ENCODE peak calls at places on chromosomes 4 and X, in seven cellular contexts. B, I, D, J, E, U and H are unnamed samples.

GRCh38 chr4:83393908-83394307 is 59.3 kb upstream of the HPSE start:
- DNase-seq in D (no peak), U (no peak), E (no peak), B (no peak), I (no peak), J (no peak), H (no peak)

GRCh38 chr4:31175242-31175910 is 455.2 kb downstream of the PCDH7 start:
- DNase-seq in D (no peak), I (no peak), U (no peak), E (no peak), J (no peak), B (no peak), H (no peak)

GRCh38 chr4:74311696-74312313 is 3.5 kb downstream of the EPGN start:
- DNase-seq in E (no peak), I (peak), J (no peak), D (no peak), B (peak), U (peak), H (peak)

GRCh38 chr4:85498068-85498733 is 23.3 kb downstream of the ARHGAP24 start:
- DNase-seq in D (no peak), J (no peak), B (peak), E (no peak), I (peak), U (peak), H (peak)

GRCh38 chr4:152220201-152220666 is 315.7 kb downstream of the FBXW7 start:
- DNase-seq in B (peak), U (no peak), J (no peak), D (no peak), E (no peak), I (no peak), H (no peak)

GRCh38 chr4:37715889-37716402 is 29.8 kb upstream of the RELL1 start:
- DNase-seq in I (no peak), U (no peak), J (no peak), D (no peak), B (peak), E (no peak), H (no peak)

GRCh38 chrX:22194207-22194606 is 78.5 kb upstream of the CBLL2 start:
- DNase-seq in D (no peak), B (no peak), E (no peak), U (no peak), I (no peak), J (no peak), H (no peak)

GRCh38 chr4:120709986-120710385 is 212.5 kb downstream of the PRDM5 start:
- DNase-seq in J (no peak), U (no peak), I (no peak), D (no peak), B (peak), E (no peak), H (no peak)

GRCh38 chr4:165410214-165410613 is 31.4 kb downstream of the CPE start:
- DNase-seq in D (no peak), B (no peak), E (no peak), U (no peak), J (no peak), I (no peak), H (no peak)

GRCh38 chr4:122992111-122992510 is 69.7 kb upstream of the NUDT6 start:
- DNase-seq in U (no peak), I (no peak), B (no peak), J (no peak), E (no peak), D (no peak), H (no peak)

GRCh38 chrX:40090050-40090804 is 7.5 kb downstream of the BCOR start:
- DNase-seq in J (no peak), I (no peak), B (no peak), D (no peak), U (no peak), E (no peak), H (peak)

GRCh38 chr4:186946682-186947294 is 223.1 kb upstream of the FAT1 start:
- DNase-seq in J (no peak), I (no peak), U (no peak), D (no peak), B (peak), E (no peak), H (no peak)

GRCh38 chr4:156571146-156571545 is 400.5 kb downstream of the PDGFC start:
- DNase-seq in B (no peak), I (no peak), D (no peak), J (no peak), E (no peak), U (no peak), H (no peak)

GRCh38 chr4:45578874-45579273 is 545.0 kb downstream of the GABRG1 start:
- DNase-seq in I (no peak), J (no peak), B (no peak), E (no peak), U (no peak), D (no peak), H (no peak)

GRCh38 chrX:35741142-35741541 is 57.0 kb upstream of the MAGEB16 start:
- DNase-seq in U (no peak), B (no peak), E (no peak), I (no peak), D (no peak), J (no peak), H (no peak)

GRCh38 chr4:39469429-39470077 is 10.7 kb downstream of the LIAS start:
- DNase-seq in U (peak), B (peak), I (peak), E (no peak), D (peak), J (peak), H (peak)

GRCh38 chr4:13056630-13057187 is 427.4 kb downstream of the RAB28 start:
- DNase-seq in E (no peak), I (no peak), B (no peak), J (no peak), U (no peak), D (no peak), H (no peak)

GRCh38 chr4:4625488-4625887 is 83.6 kb upstream of the STX18 start:
- DNase-seq in U (no peak), D (no peak), J (no peak), B (peak), E (no peak), I (no peak), H (no peak)

GRCh38 chrX:53163436-53163835 is 61.6 kb downstream of the KDM5C start:
- DNase-seq in J (no peak), U (no peak), E (no peak), D (no peak), I (no peak), B (no peak), H (no peak)

GRCh38 chr4:86523333-86523732 is 70.8 kb upstream of the PTPN13 start:
- DNase-seq in B (no peak), E (no peak), I (no peak), U (no peak), D (no peak), J (no peak), H (no peak)